ENCODE peak calls at places on chromosomes 6 and 20, in five cellular contexts. C, G, O, J and S are unnamed samples. For H3K4me1, the result is how much of the 10 kb centered on the place peaks cover.

GRCh38 chr6:151044465-151045441 is 179.3 kb downstream of the MTHFD1L start:
- DNase-seq in G (peak), O (peak), C (peak), J (peak), S (peak)

GRCh38 chr6:36649086-36649485 is 29.4 kb upstream of the CDKN1A start:
- DNase-seq in O (no peak), G (no peak), C (no peak), J (no peak), S (no peak)

GRCh38 chr20:58718121-58718563 is 25.5 kb downstream of the NPEPL1 start:
- DNase-seq in G (peak), J (peak), C (no peak), O (peak), S (peak)

GRCh38 chr20:38969708-38970107 is 7.6 kb downstream of the DHX35 start:
- DNase-seq in J (no peak), O (no peak), C (no peak), G (no peak), S (no peak)

GRCh38 chr6:4294636-4295035 is 159.3 kb upstream of the ECI2 start:
- DNase-seq in O (no peak), G (no peak), C (no peak), J (no peak), S (peak)

GRCh38 chr6:4351857-4352669 is 216.7 kb upstream of the ECI2 start:
- DNase-seq in O (peak), J (peak), G (no peak), C (peak), S (no peak)

GRCh38 chr6:37338745-37339255 is 15.0 kb upstream of the RNF8 start:
- DNase-seq in G (no peak), O (no peak), J (peak), C (no peak), S (no peak)

GRCh38 chr6:16805190-16805860 is 44.1 kb upstream of the ATXN1 start:
- DNase-seq in C (no peak), J (no peak), G (no peak), O (no peak), S (no peak)

GRCh38 chr20:48383252-48383651 is 444.5 kb downstream of the PREX1 start:
- DNase-seq in O (no peak), C (no peak), G (no peak), J (no peak), S (no peak)

GRCh38 chr6:19892250-19892649 is 55.1 kb downstream of the ID4 start:
- DNase-seq in G (no peak), C (peak), O (no peak), J (peak), S (peak)

GRCh38 chr6:111274593-111275217 is 187.4 kb downstream of the SLC16A10 start:
- DNase-seq in G (no peak), O (no peak), J (no peak), C (no peak), S (no peak)

GRCh38 chr20:36045373-36045714 is 77.0 kb downstream of the CNBD2 start:
- DNase-seq in O (no peak), J (no peak), G (no peak), C (no peak), S (no peak)

GRCh38 chr20:3759884-3760283 is 7.7 kb downstream of the ADISSP start:
- DNase-seq in J (no peak), G (no peak), C (no peak), O (no peak), S (no peak)

GRCh38 chr6:13673825-13674444 is 37.7 kb downstream of the RANBP9 start:
- DNase-seq in J (no peak), C (no peak), O (no peak), G (no peak), S (no peak)

GRCh38 chr6:92559611-92560010 is 859.7 kb downstream of the EPHA7 start:
- DNase-seq in C (no peak), J (no peak), G (no peak), O (no peak), S (no peak)

GRCh38 chr20:22452442-22453011 is 131.8 kb downstream of the FOXA2 start:
- DNase-seq in J (no peak), C (no peak), G (no peak), O (no peak), S (no peak)

GRCh38 chr20:41299899-41300298 is 17.6 kb downstream of the ZHX3 start:
- DNase-seq in J (no peak), O (no peak), G (no peak), C (no peak), S (no peak)

GRCh38 chr20:11204926-11205768 is 531.3 kb upstream of the JAG1 start:
- DNase-seq in C (peak), G (no peak), O (peak), J (peak), S (no peak)
- H3K27ac ChIP-seq in C (no peak), G (peak), O (peak), J (no peak), S (no peak)

DNA sequence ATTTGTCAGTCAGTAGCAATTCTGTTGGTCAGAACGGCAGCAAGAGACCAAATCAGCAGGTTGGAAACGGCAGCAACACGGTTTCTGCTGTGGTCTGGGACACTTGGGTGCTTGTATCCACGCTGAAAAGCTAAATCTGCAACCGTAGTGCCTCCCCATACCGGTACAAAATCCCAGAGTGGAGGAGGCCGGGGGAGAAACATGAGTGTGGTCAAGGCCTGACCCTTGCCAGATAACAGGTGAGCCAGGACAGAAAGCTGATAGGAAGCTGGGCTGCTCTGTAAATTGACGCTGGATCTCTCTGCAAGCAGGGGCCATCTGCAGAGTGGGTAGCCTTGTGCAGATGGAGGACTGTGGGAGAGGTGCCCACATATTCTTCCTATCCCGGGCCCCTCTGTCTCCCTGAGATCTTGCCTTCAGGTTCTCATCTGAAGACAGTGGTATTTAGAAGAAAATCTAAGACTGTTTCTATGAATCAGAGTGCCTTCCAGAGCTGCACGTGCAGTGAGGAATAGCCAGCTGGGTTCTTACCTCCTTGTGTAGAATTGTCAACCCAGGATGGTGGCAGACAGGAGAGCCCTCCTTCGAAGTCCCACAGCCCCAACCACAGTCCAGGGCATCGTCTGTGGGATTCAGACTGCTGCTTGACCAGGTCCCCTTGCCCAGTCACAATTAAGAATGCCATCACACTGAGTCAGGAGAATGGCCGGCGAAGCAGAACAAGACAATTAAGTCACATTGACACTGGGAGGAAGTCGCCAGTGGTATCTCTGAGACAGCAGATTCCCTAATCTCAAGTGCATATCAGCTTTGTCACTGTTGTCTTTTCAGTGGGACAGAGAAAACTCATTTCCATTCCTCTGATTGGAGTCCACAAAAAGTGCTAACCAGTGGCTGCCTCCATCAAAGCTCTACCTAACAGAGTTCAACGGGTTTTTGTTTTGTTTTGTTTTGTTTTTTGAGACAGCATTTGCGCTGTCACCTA is 100.0 kb upstream of the RIPOR2 start:
- DNase-seq in J (no peak), G (no peak), C (no peak), O (no peak), S (peak)
- H3K4me1 ChIP-seq in J (under half), G (under half), C (under half), O (under half), S (under half)

GRCh38 chr6:22025468-22026159 is 271.2 kb downstream of the PRL start:
- DNase-seq in C (no peak), J (no peak), G (no peak), O (peak), S (no peak)
- TF ChIP-seq POLR2AphosphoS5 in C (no peak), J (no peak), G (no peak), O (no peak), S (peak)

GRCh38 chr20:51752343-51752951 is 15.7 kb downstream of the ATP9A start:
- DNase-seq in J (no peak), C (no peak), O (no peak), G (no peak), S (no peak)
- H3K27ac ChIP-seq in J (peak), C (peak), O (peak), G (no peak), S (peak)